ENCODE peak calls at places on chromosomes 6 and 20, in nine cellular contexts. One of them, this sample, is unnamed.

GRCh38 chr20:8837396-8837795 is 231.5 kb upstream of the PLCB4 start:
- DNase-seq in B cell: no peak
- DNase-seq in omental fat pad: no peak
- DNase-seq in epithelial cell of esophagus: peak; percentile 44
- DNase-seq in psoas muscle: no peak
- DNase-seq in CD8-positive, alpha-beta T cell: no peak
- DNase-seq in colonic mucosa: no peak
- DNase-seq in progenitor cell of endocrine pancreas: no peak
- DNase-seq in fibroblast of the aortic adventitia: peak; percentile 30
- DNase-seq in this sample: no peak

GRCh38 chr20:24981750-24982149 is 10.8 kb downstream of the APMAP start:
- DNase-seq in omental fat pad: no peak
- DNase-seq in colonic mucosa: peak; percentile 17
- DNase-seq in progenitor cell of endocrine pancreas: no peak
- DNase-seq in CD8-positive, alpha-beta T cell: no peak
- DNase-seq in epithelial cell of esophagus: no peak
- DNase-seq in B cell: no peak
- DNase-seq in psoas muscle: peak; percentile 39
- DNase-seq in fibroblast of the aortic adventitia: no peak
- DNase-seq in this sample: no peak

GRCh38 chr6:146981981-146982380 is 222.2 kb upstream of the STXBP5 start:
- DNase-seq in colonic mucosa: no peak
- DNase-seq in omental fat pad: no peak
- DNase-seq in CD8-positive, alpha-beta T cell: no peak
- DNase-seq in psoas muscle: no peak
- DNase-seq in fibroblast of the aortic adventitia: no peak
- DNase-seq in epithelial cell of esophagus: no peak
- DNase-seq in progenitor cell of endocrine pancreas: no peak
- DNase-seq in B cell: no peak
- DNase-seq in this sample: no peak

GRCh38 chr6:8175046-8175777 is 72.9 kb upstream of the EEF1E1 start:
- DNase-seq in psoas muscle: no peak
- DNase-seq in progenitor cell of endocrine pancreas: no peak
- DNase-seq in CD8-positive, alpha-beta T cell: no peak
- DNase-seq in epithelial cell of esophagus: peak; percentile 45
- DNase-seq in omental fat pad: no peak
- DNase-seq in colonic mucosa: no peak
- DNase-seq in B cell: no peak
- DNase-seq in fibroblast of the aortic adventitia: no peak
- DNase-seq in this sample: no peak

GRCh38 chr20:14879020-14879697 is 541.7 kb upstream of the FLRT3 start:
- DNase-seq in B cell: no peak
- DNase-seq in epithelial cell of esophagus: peak; percentile 95
- DNase-seq in psoas muscle: no peak
- DNase-seq in progenitor cell of endocrine pancreas: no peak
- DNase-seq in omental fat pad: no peak
- DNase-seq in CD8-positive, alpha-beta T cell: no peak
- DNase-seq in colonic mucosa: no peak
- DNase-seq in fibroblast of the aortic adventitia: peak; percentile 66
- DNase-seq in this sample: no peak

GRCh38 chr6:159404296-159404695 is 235.1 kb downstream of the FNDC1 start:
- DNase-seq in colonic mucosa: no peak
- DNase-seq in epithelial cell of esophagus: no peak
- DNase-seq in progenitor cell of endocrine pancreas: no peak
- DNase-seq in CD8-positive, alpha-beta T cell: no peak
- DNase-seq in fibroblast of the aortic adventitia: no peak
- DNase-seq in B cell: no peak
- DNase-seq in omental fat pad: no peak
- DNase-seq in psoas muscle: no peak
- DNase-seq in this sample: no peak

GRCh38 chr20:43925215-43925614 is 10.6 kb downstream of the TOX2 start:
- DNase-seq in fibroblast of the aortic adventitia: no peak
- DNase-seq in B cell: no peak
- DNase-seq in CD8-positive, alpha-beta T cell: peak; percentile 50
- DNase-seq in epithelial cell of esophagus: no peak
- DNase-seq in progenitor cell of endocrine pancreas: no peak
- DNase-seq in omental fat pad: no peak
- DNase-seq in psoas muscle: no peak
- DNase-seq in colonic mucosa: no peak
- DNase-seq in this sample: peak; percentile 53

GRCh38 chr20:23659989-23660837 is 22.5 kb upstream of the CST3 start:
- DNase-seq in omental fat pad: no peak
- DNase-seq in progenitor cell of endocrine pancreas: no peak
- DNase-seq in B cell: no peak
- DNase-seq in CD8-positive, alpha-beta T cell: no peak
- DNase-seq in fibroblast of the aortic adventitia: peak; percentile 81
- DNase-seq in epithelial cell of esophagus: no peak
- DNase-seq in colonic mucosa: no peak
- DNase-seq in psoas muscle: no peak
- DNase-seq in this sample: no peak

GRCh38 chr20:47929368-47930115 is 144.3 kb upstream of the SULF2 start:
- DNase-seq in colonic mucosa: no peak
- DNase-seq in omental fat pad: no peak
- DNase-seq in psoas muscle: no peak
- DNase-seq in B cell: no peak
- DNase-seq in CD8-positive, alpha-beta T cell: no peak
- DNase-seq in progenitor cell of endocrine pancreas: no peak
- DNase-seq in epithelial cell of esophagus: peak; percentile 84
- DNase-seq in fibroblast of the aortic adventitia: peak; percentile 75
- DNase-seq in this sample: no peak

GRCh38 chr6:40930555-40930954 is 108.5 kb downstream of the UNC5CL start:
- DNase-seq in progenitor cell of endocrine pancreas: no peak
- DNase-seq in colonic mucosa: peak; percentile 24
- DNase-seq in B cell: no peak
- DNase-seq in omental fat pad: no peak
- DNase-seq in CD8-positive, alpha-beta T cell: no peak
- DNase-seq in fibroblast of the aortic adventitia: peak; percentile 48
- DNase-seq in psoas muscle: peak; percentile 25
- DNase-seq in epithelial cell of esophagus: peak; percentile 59
- DNase-seq in this sample: no peak

GRCh38 chr6:28212510-28213212 is 12.4 kb upstream of the ZSCAN9 start:
- DNase-seq in fibroblast of the aortic adventitia: peak; percentile 91
- DNase-seq in epithelial cell of esophagus: peak; percentile 96
- DNase-seq in colonic mucosa: peak; percentile 78
- DNase-seq in progenitor cell of endocrine pancreas: no peak
- DNase-seq in B cell: peak; percentile 22
- DNase-seq in psoas muscle: no peak
- DNase-seq in CD8-positive, alpha-beta T cell: no peak
- DNase-seq in omental fat pad: no peak
- DNase-seq in this sample: peak; percentile 69
- TF ChIP-seq CTCF in fibroblast of the aortic adventitia: peak; percentile 4
- TF ChIP-seq CTCF in epithelial cell of esophagus: peak; percentile 15
- TF ChIP-seq CTCF in colonic mucosa: no peak
- TF ChIP-seq CTCF in progenitor cell of endocrine pancreas: no peak
- TF ChIP-seq CTCF in B cell: no peak
- TF ChIP-seq CTCF in psoas muscle: no peak
- TF ChIP-seq CTCF in CD8-positive, alpha-beta T cell: no peak
- TF ChIP-seq CTCF in omental fat pad: no peak
- TF ChIP-seq CTCF in this sample: peak; percentile 37

GRCh38 chr6:33324139-33324538 is 6.6 kb upstream of the ZBTB22 start:
- DNase-seq in colonic mucosa: no peak
- DNase-seq in progenitor cell of endocrine pancreas: no peak
- DNase-seq in fibroblast of the aortic adventitia: no peak
- DNase-seq in CD8-positive, alpha-beta T cell: no peak
- DNase-seq in psoas muscle: no peak
- DNase-seq in B cell: peak; percentile 73
- DNase-seq in omental fat pad: no peak
- DNase-seq in epithelial cell of esophagus: no peak
- DNase-seq in this sample: no peak
- TF ChIP-seq CTCF in colonic mucosa: no peak
- TF ChIP-seq CTCF in progenitor cell of endocrine pancreas: no peak
- TF ChIP-seq CTCF in fibroblast of the aortic adventitia: no peak
- TF ChIP-seq CTCF in CD8-positive, alpha-beta T cell: no peak
- TF ChIP-seq CTCF in psoas muscle: no peak
- TF ChIP-seq CTCF in B cell: no peak
- TF ChIP-seq CTCF in omental fat pad: no peak
- TF ChIP-seq CTCF in epithelial cell of esophagus: no peak
- TF ChIP-seq CTCF in this sample: no peak

GRCh38 chr6:50655848-50656453 is 57.4 kb upstream of the TFAP2D start:
- DNase-seq in epithelial cell of esophagus: peak; percentile 36
- DNase-seq in CD8-positive, alpha-beta T cell: no peak
- DNase-seq in psoas muscle: no peak
- DNase-seq in fibroblast of the aortic adventitia: peak; percentile 0
- DNase-seq in omental fat pad: no peak
- DNase-seq in progenitor cell of endocrine pancreas: no peak
- DNase-seq in B cell: no peak
- DNase-seq in colonic mucosa: no peak
- DNase-seq in this sample: peak; percentile 5
- TF ChIP-seq CTCF in epithelial cell of esophagus: peak; percentile 71
- TF ChIP-seq CTCF in CD8-positive, alpha-beta T cell: no peak
- TF ChIP-seq CTCF in psoas muscle: peak; percentile 38
- TF ChIP-seq CTCF in fibroblast of the aortic adventitia: peak; percentile 46
- TF ChIP-seq CTCF in omental fat pad: no peak
- TF ChIP-seq CTCF in progenitor cell of endocrine pancreas: peak; percentile 82
- TF ChIP-seq CTCF in B cell: peak; percentile 62
- TF ChIP-seq CTCF in colonic mucosa: peak; percentile 47
- TF ChIP-seq CTCF in this sample: peak; percentile 51

GRCh38 chr6:105235155-105235554 is 55.3 kb upstream of the POPDC3 start:
- DNase-seq in psoas muscle: no peak
- DNase-seq in progenitor cell of endocrine pancreas: no peak
- DNase-seq in CD8-positive, alpha-beta T cell: no peak
- DNase-seq in fibroblast of the aortic adventitia: no peak
- DNase-seq in epithelial cell of esophagus: no peak
- DNase-seq in colonic mucosa: no peak
- DNase-seq in B cell: no peak
- DNase-seq in omental fat pad: no peak
- DNase-seq in this sample: no peak
- TF ChIP-seq CTCF in psoas muscle: no peak
- TF ChIP-seq CTCF in progenitor cell of endocrine pancreas: no peak
- TF ChIP-seq CTCF in CD8-positive, alpha-beta T cell: no peak
- TF ChIP-seq CTCF in fibroblast of the aortic adventitia: no peak
- TF ChIP-seq CTCF in epithelial cell of esophagus: no peak
- TF ChIP-seq CTCF in colonic mucosa: no peak
- TF ChIP-seq CTCF in B cell: no peak
- TF ChIP-seq CTCF in omental fat pad: no peak
- TF ChIP-seq CTCF in this sample: no peak

DNA sequence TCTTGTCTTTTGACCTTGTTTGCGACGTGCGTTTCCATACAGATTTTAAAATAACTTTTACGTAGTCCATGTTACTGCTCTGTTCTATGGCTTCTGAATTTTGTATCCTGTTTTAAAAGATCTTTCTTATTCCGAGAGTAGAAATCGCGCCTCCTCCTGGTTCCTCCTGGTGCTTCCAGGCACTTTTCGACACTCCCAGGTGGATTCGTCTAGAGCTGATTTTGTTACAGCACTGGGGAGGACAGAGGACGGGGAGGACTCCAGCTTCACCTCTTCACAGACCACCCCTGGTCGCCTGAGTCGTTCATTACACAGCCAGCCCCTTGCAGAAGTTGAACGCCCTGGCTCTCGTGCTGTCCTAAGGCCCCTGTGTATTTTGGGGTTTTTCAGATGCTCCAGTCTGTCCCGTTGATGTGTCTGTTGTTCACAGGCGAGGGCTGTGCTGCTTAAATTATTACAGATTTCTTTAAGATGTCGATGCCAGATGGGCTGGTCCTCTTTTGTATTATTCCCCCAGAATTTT is 30.4 kb downstream of the COL20A1 start:
- DNase-seq in psoas muscle: no peak
- DNase-seq in B cell: no peak
- DNase-seq in colonic mucosa: no peak
- DNase-seq in omental fat pad: no peak
- DNase-seq in CD8-positive, alpha-beta T cell: no peak
- DNase-seq in progenitor cell of endocrine pancreas: no peak
- DNase-seq in fibroblast of the aortic adventitia: no peak
- DNase-seq in epithelial cell of esophagus: no peak
- DNase-seq in this sample: no peak
- TF ChIP-seq CTCF in psoas muscle: no peak
- TF ChIP-seq CTCF in B cell: no peak
- TF ChIP-seq CTCF in colonic mucosa: no peak
- TF ChIP-seq CTCF in omental fat pad: no peak
- TF ChIP-seq CTCF in CD8-positive, alpha-beta T cell: no peak
- TF ChIP-seq CTCF in progenitor cell of endocrine pancreas: no peak
- TF ChIP-seq CTCF in fibroblast of the aortic adventitia: no peak
- TF ChIP-seq CTCF in epithelial cell of esophagus: no peak
- TF ChIP-seq CTCF in this sample: no peak

GRCh38 chr6:10694302-10695085 is at the start of the genes C6orf52 and PAK1IP1:
- DNase-seq in B cell: peak; percentile 94
- DNase-seq in fibroblast of the aortic adventitia: peak; percentile 95
- DNase-seq in epithelial cell of esophagus: peak; percentile 95
- DNase-seq in omental fat pad: peak; percentile 85
- DNase-seq in psoas muscle: peak; percentile 92
- DNase-seq in progenitor cell of endocrine pancreas: peak; percentile 66
- DNase-seq in CD8-positive, alpha-beta T cell: peak; percentile 91
- DNase-seq in colonic mucosa: peak; percentile 94
- DNase-seq in this sample: peak; percentile 93
- TF ChIP-seq CTCF in B cell: no peak
- TF ChIP-seq CTCF in fibroblast of the aortic adventitia: no peak
- TF ChIP-seq CTCF in epithelial cell of esophagus: no peak
- TF ChIP-seq CTCF in omental fat pad: no peak
- TF ChIP-seq CTCF in psoas muscle: no peak
- TF ChIP-seq CTCF in progenitor cell of endocrine pancreas: no peak
- TF ChIP-seq CTCF in CD8-positive, alpha-beta T cell: no peak
- TF ChIP-seq CTCF in colonic mucosa: no peak
- TF ChIP-seq CTCF in this sample: no peak

DNA sequence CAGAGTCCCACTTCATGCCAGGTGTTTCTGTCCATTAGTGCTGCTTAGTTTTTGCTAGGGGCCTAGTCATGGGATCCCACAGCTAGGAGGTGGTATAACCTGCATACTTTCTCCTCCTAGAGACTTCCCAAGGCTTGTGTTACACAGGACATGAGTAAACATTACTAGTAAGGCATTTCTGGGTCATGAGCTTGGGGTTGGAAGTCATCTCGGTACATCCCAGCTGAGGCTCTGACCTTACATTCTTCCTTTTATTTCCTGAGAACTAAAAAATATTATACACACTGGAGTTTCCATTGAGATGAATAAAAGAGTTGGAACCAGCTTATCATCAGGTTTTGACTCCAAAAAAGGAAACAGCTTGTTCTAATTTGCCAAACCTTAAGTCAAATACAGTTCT is 20.9 kb upstream of the PNPLA1 start:
- DNase-seq in progenitor cell of endocrine pancreas: no peak
- DNase-seq in fibroblast of the aortic adventitia: peak; percentile 94
- DNase-seq in colonic mucosa: no peak
- DNase-seq in epithelial cell of esophagus: peak; percentile 60
- DNase-seq in omental fat pad: no peak
- DNase-seq in B cell: no peak
- DNase-seq in psoas muscle: no peak
- DNase-seq in CD8-positive, alpha-beta T cell: no peak
- DNase-seq in this sample: no peak
- TF ChIP-seq CTCF in progenitor cell of endocrine pancreas: no peak
- TF ChIP-seq CTCF in fibroblast of the aortic adventitia: peak; percentile 44
- TF ChIP-seq CTCF in colonic mucosa: no peak
- TF ChIP-seq CTCF in epithelial cell of esophagus: no peak
- TF ChIP-seq CTCF in omental fat pad: no peak
- TF ChIP-seq CTCF in B cell: no peak
- TF ChIP-seq CTCF in psoas muscle: no peak
- TF ChIP-seq CTCF in CD8-positive, alpha-beta T cell: no peak
- TF ChIP-seq CTCF in this sample: no peak